ENCODE peak calls at places on chromosomes 11 and 22, in seven cellular contexts. V is Calu3, Q is body of pancreas, W is GM06990, L is ovary, J is transverse colon, A is HFFc6. G is an unnamed sample.
A peak's percentile ranks its signal among the peaks of the same experiment; 100 is the strongest.

GRCh38 chr11:92707665-92708064 is 261.8 kb upstream of the MTNR1B start:
- DNase-seq in A (no peak), V (no peak), W (no peak), L (no peak), Q (no peak), J (no peak), G (no peak)

GRCh38 chr11:114291381-114291780 is 4.8 kb upstream of the NNMT start:
- DNase-seq in Q (no peak), V (no peak), L (no peak), W (no peak), J (no peak), A (no peak), G (no peak)

GRCh38 chr11:58057481-58057880 is 26.7 kb downstream of the OR6Q1 start:
- DNase-seq in W (no peak), J (no peak), A (peak; percentile 3), Q (no peak), V (no peak), L (no peak), G (no peak)

GRCh38 chr11:11772865-11773515 is 68.8 kb upstream of the USP47 start:
- DNase-seq in A (no peak), W (no peak), J (no peak), L (no peak), Q (no peak), V (no peak), G (no peak)

GRCh38 chr22:39135092-39135896 is 17.2 kb downstream of the CBX7 start:
- DNase-seq in W (no peak), V (peak; percentile 78), Q (no peak), L (no peak), J (peak; percentile 44), A (peak; percentile 28), G (peak; percentile 70)

GRCh38 chr22:25696763-25697710 is 45.0 kb upstream of the MYO18B start:
- DNase-seq in J (no peak), V (no peak), A (no peak), Q (no peak), W (no peak), L (no peak), G (no peak)

GRCh38 chr22:20979243-20979809 is 2.8 kb upstream of the LZTR1 start:
- DNase-seq in Q (peak; percentile 69), V (peak; percentile 28), W (peak; percentile 78), A (no peak), L (peak; percentile 72), J (peak; percentile 81), G (peak; percentile 73)

GRCh38 chr22:39491696-39492095 is 10.4 kb upstream of the MIEF1 start:
- DNase-seq in A (no peak), V (no peak), Q (no peak), W (no peak), L (no peak), J (no peak), G (no peak)

GRCh38 chr11:3169235-3169951 is 4.3 kb upstream of the OSBPL5 start:
- DNase-seq in V (peak; percentile 36), W (no peak), L (peak; percentile 33), A (peak; percentile 78), Q (peak; percentile 38), J (peak; percentile 24), G (no peak)

GRCh38 chr11:118435893-118436624 is at the start of gene KMT2A:
- DNase-seq in Q (peak; percentile 98), V (peak; percentile 98), L (peak; percentile 98), A (peak; percentile 97), W (peak; percentile 98), J (peak; percentile 98), G (peak; percentile 93)
- TF ChIP-seq CTCF in Q (no peak), V (no peak), L (peak; percentile 99), A (peak; percentile 54), W (no peak), J (peak; percentile 80), G (peak; percentile 100)

GRCh38 chr11:70082829-70083228 is 4.7 kb downstream of the ANO1 start:
- DNase-seq in Q (no peak), L (no peak), J (no peak), W (no peak), V (peak; percentile 28), A (no peak), G (no peak)
- TF ChIP-seq CTCF in Q (no peak), L (no peak), J (no peak), W (peak; percentile 42), V (peak; percentile 37), A (peak; percentile 67), G (peak; percentile 35)

GRCh38 chr11:112689851-112690250 is 271.4 kb upstream of the NCAM1 start:
- DNase-seq in L (no peak), V (no peak), Q (no peak), A (no peak), W (no peak), J (no peak), G (no peak)
- TF ChIP-seq CTCF in L (no peak), V (no peak), Q (no peak), A (no peak), W (no peak), J (no peak), G (no peak)

GRCh38 chr11:112590778-112591177 is 330.1 kb upstream of the PLET1 start:
- DNase-seq in L (no peak), A (peak; percentile 29), V (no peak), Q (no peak), W (no peak), J (no peak), G (no peak)

GRCh38 chr11:112589132-112589531 is 328.5 kb upstream of the PLET1 start:
- DNase-seq in J (no peak), A (no peak), W (no peak), L (no peak), V (no peak), Q (no peak), G (no peak)

GRCh38 chr11:112587664-112588063 is 327.0 kb upstream of the PLET1 start:
- DNase-seq in J (no peak), Q (no peak), V (no peak), A (no peak), W (no peak), L (no peak), G (no peak)

GRCh38 chr11:112584674-112585073 is 324.0 kb upstream of the PLET1 start:
- DNase-seq in W (peak; percentile 13), L (no peak), V (peak; percentile 46), J (no peak), Q (no peak), A (no peak), G (no peak)

DNA sequence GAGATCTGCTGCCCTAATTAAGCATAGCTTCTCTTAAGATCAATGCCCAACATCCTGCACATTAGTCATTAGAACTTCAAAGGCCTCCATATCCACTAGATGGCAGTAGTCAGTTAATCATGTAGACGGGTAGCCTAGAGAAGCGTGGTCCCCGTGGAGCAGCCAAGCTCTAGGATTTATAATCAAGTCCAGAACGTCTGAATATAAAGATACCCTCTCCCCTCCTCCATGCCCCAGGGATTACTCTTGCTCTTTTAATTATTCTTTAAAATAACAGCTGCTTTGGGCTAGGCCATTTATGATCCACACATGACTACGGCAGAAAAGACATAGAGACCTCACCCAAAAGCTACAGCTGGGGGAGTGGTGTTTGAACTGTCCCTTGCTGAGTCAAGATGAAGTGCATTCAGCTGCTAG is 327.6 kb upstream of the PLET1 start:
- DNase-seq in J (peak; percentile 44), V (peak; percentile 59), W (no peak), Q (peak; percentile 49), L (peak; percentile 72), A (peak; percentile 79), G (peak; percentile 37)
- TF ChIP-seq CTCF in J (peak; percentile 61), V (no peak), W (peak; percentile 62), Q (peak; percentile 68), L (peak; percentile 76), A (peak; percentile 87), G (peak; percentile 78)